ENCODE peak calls at places on chromosomes 3 and 15, in five cellular contexts. T is mesenchymal stem cell, V is SJSA1, A is lung, N is PC-3. Y is an unnamed sample.

GRCh38 chr3:190008432-190008831 is 112.3 kb downstream of the P3H2 start:
- DNase-seq in V (no peak), N (no peak), A (no peak), T (no peak), Y (no peak)

GRCh38 chr3:172808969-172809546 is 58.5 kb downstream of the ECT2 start:
- DNase-seq in T (peak), V (peak), N (peak), A (no peak), Y (no peak)

GRCh38 chr3:125478321-125478720 is 41.7 kb downstream of the SNX4 start:
- DNase-seq in A (no peak), T (peak), N (no peak), V (no peak), Y (no peak)

GRCh38 chr15:84001037-84001436 is 234.5 kb upstream of the GOLGA6L4 start:
- DNase-seq in T (no peak), N (no peak), A (no peak), V (no peak), Y (no peak)

GRCh38 chr3:58164916-58165821 is 45.6 kb downstream of the DNASE1L3 start:
- DNase-seq in V (no peak), N (no peak), A (no peak), T (no peak), Y (no peak)

GRCh38 chr15:73165844-73166243 is 113.6 kb downstream of the NEO1 start:
- DNase-seq in N (no peak), A (no peak), T (no peak), V (no peak), Y (no peak)

GRCh38 chr15:97947465-97948262 is 12.8 kb upstream of the ARRDC4 start:
- DNase-seq in A (no peak), N (no peak), V (no peak), T (no peak), Y (no peak)

GRCh38 chr3:87191175-87191574 is 35.9 kb upstream of the CHMP2B start:
- DNase-seq in V (no peak), N (no peak), A (no peak), T (no peak), Y (no peak)

GRCh38 chr3:195895078-195895899 is 13.1 kb downstream of the TNK2 start:
- DNase-seq in N (peak), T (peak), V (peak), A (no peak), Y (no peak)

GRCh38 chr3:60953406-60953805 is 297.8 kb downstream of the FHIT start:
- DNase-seq in A (no peak), N (peak), V (no peak), T (no peak), Y (no peak)

GRCh38 chr3:24550588-24550987 is 55.9 kb upstream of the THRB start:
- DNase-seq in V (no peak), A (no peak), N (peak), T (peak), Y (no peak)

GRCh38 chr15:75751901-75752300 is 39.3 kb upstream of the CSPG4 start:
- DNase-seq in A (no peak), N (no peak), V (no peak), T (no peak), Y (no peak)

GRCh38 chr15:82036461-82036860 is 9.4 kb downstream of the MEX3B start:
- DNase-seq in A (no peak), T (no peak), V (no peak), N (no peak), Y (no peak)

GRCh38 chr3:186511245-186511644 is 32.9 kb downstream of the CRYGS start:
- DNase-seq in V (no peak), A (no peak), T (no peak), N (no peak), Y (no peak)

GRCh38 chr3:196388946-196389345 is 43.3 kb downstream of the UBXN7 start:
- DNase-seq in V (no peak), A (no peak), T (no peak), N (no peak), Y (no peak)

GRCh38 chr3:125437631-125438435 is 62.7 kb upstream of the ZNF148 start:
- DNase-seq in A (peak), T (peak), V (peak), N (peak), Y (no peak)

GRCh38 chr3:77081240-77081661 is 41.4 kb downstream of the ROBO2 start:
- DNase-seq in A (peak), V (no peak), N (peak), T (no peak), Y (no peak)

GRCh38 chr3:81643721-81644120 is 117.7 kb downstream of the GBE1 start:
- DNase-seq in V (no peak), N (peak), A (no peak), T (peak), Y (no peak)

GRCh38 chr3:15579071-15579470 is 22.3 kb downstream of the HACL1 start:
- DNase-seq in N (no peak), V (peak), A (no peak), T (no peak), Y (no peak)

GRCh38 chr3:41117398-41117870 is 81.9 kb upstream of the CTNNB1 start:
- DNase-seq in N (peak), T (peak), V (peak), A (peak), Y (peak)

GRCh38 chr3:19907523-19907922 is 26.5 kb downstream of the EFHB start:
- DNase-seq in N (no peak), T (no peak), A (no peak), V (no peak), Y (no peak)

GRCh38 chr15:68990755-68991500 is 23.6 kb upstream of the NOX5 start:
- DNase-seq in T (no peak), N (no peak), V (no peak), A (peak), Y (no peak)

GRCh38 chr3:46102059-46102779 is 74.9 kb upstream of the XCR1 start:
- DNase-seq in V (no peak), T (no peak), N (no peak), A (no peak), Y (no peak)

GRCh38 chr3:41274944-41275668 is 75.8 kb downstream of the CTNNB1 start:
- DNase-seq in N (peak), V (peak), T (peak), A (no peak), Y (no peak)

GRCh38 chr15:69468241-69469121 is 15.9 kb downstream of the RPLP1 start:
- DNase-seq in N (peak), T (peak), A (peak), V (no peak), Y (no peak)

GRCh38 chr3:114770874-114771273 is 376.2 kb downstream of the ZBTB20 start:
- DNase-seq in A (no peak), N (peak), T (peak), V (no peak), Y (no peak)

GRCh38 chr15:98581715-98582114 is 66.6 kb upstream of the IGF1R start:
- DNase-seq in V (no peak), T (no peak), N (peak), A (no peak), Y (no peak)

GRCh38 chr3:57081173-57081572 is 20.7 kb downstream of the SPATA12 start:
- DNase-seq in N (no peak), V (no peak), T (no peak), A (no peak), Y (no peak)

GRCh38 chr3:121757087-121757811 is 7.7 kb upstream of the GOLGB1 start:
- DNase-seq in N (no peak), V (no peak), A (no peak), T (no peak), Y (no peak)

GRCh38 chr15:93081399-93081798 is 7.6 kb downstream of the RGMA start:
- DNase-seq in A (no peak), N (no peak), T (no peak), V (no peak), Y (no peak)

GRCh38 chr3:126516936-126517290 is 660 bp downstream of the UROC1 start:
- DNase-seq in N (no peak), A (no peak), V (no peak), T (no peak), Y (no peak)

GRCh38 chr3:62805578-62805977 is 69.6 kb downstream of the CADPS start:
- DNase-seq in A (no peak), V (no peak), N (no peak), T (no peak), Y (no peak)

GRCh38 chr3:60555704-60556340 is 695.4 kb downstream of the FHIT start:
- DNase-seq in N (peak), V (peak), T (peak), A (no peak), Y (no peak)

GRCh38 chr15:48361690-48362089 is 30.5 kb downstream of the DUT start:
- DNase-seq in A (no peak), N (no peak), T (no peak), V (peak), Y (no peak)

GRCh38 chr3:141271279-141272033 is 39.8 kb downstream of the PXYLP1 start:
- DNase-seq in V (no peak), A (no peak), T (no peak), N (no peak), Y (no peak)

GRCh38 chr3:37251993-37252392 is 77.6 kb upstream of the LRRFIP2 start:
- DNase-seq in N (no peak), T (no peak), A (no peak), V (no peak), Y (no peak)

GRCh38 chr15:77497108-77497737 is 76.5 kb downstream of the HMG20A start:
- DNase-seq in V (no peak), A (no peak), N (no peak), T (peak), Y (no peak)

GRCh38 chr3:149468504-149469212 is 5.8 kb upstream of the TM4SF4 start:
- DNase-seq in A (no peak), N (no peak), V (no peak), T (peak), Y (no peak)

GRCh38 chr3:125443923-125444322 is 68.8 kb upstream of the ZNF148 start:
- DNase-seq in V (peak), A (no peak), N (peak), T (peak), Y (no peak)

GRCh38 chr3:165513715-165514711 is 317.8 kb upstream of the SLITRK3 start:
- DNase-seq in N (no peak), V (no peak), A (no peak), T (no peak), Y (no peak)

GRCh38 chr3:64756587-64756986 is 68.8 kb upstream of the ADAMTS9 start:
- DNase-seq in V (no peak), T (no peak), N (no peak), A (no peak), Y (no peak)

GRCh38 chr3:64763980-64764379 is 76.2 kb upstream of the ADAMTS9 start:
- DNase-seq in A (no peak), V (no peak), T (no peak), N (no peak), Y (no peak)

GRCh38 chr3:64759811-64760210 is 72.0 kb upstream of the ADAMTS9 start:
- DNase-seq in N (no peak), T (peak), V (no peak), A (no peak), Y (no peak)

GRCh38 chr3:64761729-64762432 is 74.1 kb upstream of the ADAMTS9 start:
- DNase-seq in V (no peak), N (no peak), A (peak), T (no peak), Y (no peak)

DNA sequence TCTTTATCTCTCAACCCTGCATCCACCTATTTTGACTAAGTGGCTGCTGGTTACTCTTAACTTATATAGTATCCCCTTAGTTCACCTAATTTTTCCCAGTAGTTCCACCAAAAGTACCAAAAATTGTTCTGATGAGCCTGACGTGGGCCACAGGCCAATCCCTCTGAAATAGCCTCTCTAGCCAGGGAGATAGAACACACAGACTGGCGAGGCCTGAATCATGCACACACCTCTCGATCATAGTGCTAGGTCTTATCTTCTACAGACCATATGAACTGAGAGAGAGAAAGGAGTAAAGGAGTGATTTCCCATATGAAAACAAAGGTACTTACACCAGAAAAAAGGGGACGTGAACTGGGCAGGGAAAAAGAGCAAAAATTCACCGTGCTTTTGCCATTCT is 72.5 kb upstream of the ADAMTS9 start:
- DNase-seq in N (no peak), T (no peak), V (no peak), A (no peak), Y (no peak)
- H3K27ac ChIP-seq in N (no peak), T (no peak), V (no peak), A (peak), Y (no peak)

GRCh38 chr15:44775923-44776322 is 39.6 kb downstream of the TRIM69 start:
- DNase-seq in T (peak), N (no peak), V (no peak), A (no peak), Y (peak)
- H3K27ac ChIP-seq in T (no peak), N (no peak), V (no peak), A (no peak), Y (peak)

GRCh38 chr3:123641084-123641462 is 56.2 kb upstream of the HACD2 start:
- DNase-seq in N (no peak), T (no peak), V (no peak), A (no peak), Y (no peak)

GRCh38 chr3:123638936-123639680 is 54.3 kb upstream of the HACD2 start:
- DNase-seq in T (no peak), V (no peak), A (no peak), N (no peak), Y (no peak)

GRCh38 chr3:123642182-123642956 is 57.5 kb upstream of the HACD2 start:
- DNase-seq in V (peak), T (peak), N (peak), A (peak), Y (no peak)

GRCh38 chr3:123641505-123641904 is 56.7 kb upstream of the HACD2 start:
- DNase-seq in A (no peak), T (no peak), N (no peak), V (no peak), Y (no peak)

DNA sequence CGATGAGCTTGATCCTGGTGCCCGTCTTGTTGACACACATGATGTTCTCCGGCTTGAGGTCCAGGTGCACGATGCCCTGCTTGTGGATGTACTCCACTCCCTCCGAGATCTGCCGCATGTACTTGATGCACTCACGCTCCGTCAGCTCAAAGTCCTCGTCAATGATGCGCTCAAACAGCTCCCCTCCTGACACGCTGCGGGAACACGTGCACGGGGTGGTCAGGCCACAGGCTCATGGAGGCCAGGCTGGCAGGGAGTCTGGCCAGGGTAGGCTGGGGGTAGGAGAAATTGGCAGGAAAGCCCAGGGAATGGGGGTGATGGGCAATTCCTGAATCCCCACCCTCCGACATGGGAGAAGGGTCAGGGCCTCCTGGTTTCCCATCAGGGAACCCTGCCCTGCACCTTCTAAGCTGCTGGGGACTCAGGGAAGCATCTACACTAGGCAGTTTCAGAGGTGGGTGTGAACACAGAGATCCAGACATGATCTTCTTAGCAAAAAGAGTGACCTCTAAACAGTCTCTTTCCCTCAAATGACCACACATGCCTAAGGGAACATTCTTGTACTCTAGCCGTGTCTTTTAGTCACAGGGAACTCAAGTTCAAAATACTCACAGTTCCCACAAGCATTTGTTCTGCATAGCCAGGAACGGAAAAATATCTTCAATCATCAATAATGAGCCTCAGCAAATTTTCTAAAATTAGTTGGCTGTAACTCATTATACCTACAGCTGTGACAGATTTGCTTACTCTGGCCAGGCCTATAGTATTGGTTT is 55.6 kb upstream of the HACD2 start:
- DNase-seq in V (no peak), A (no peak), T (peak), N (no peak), Y (no peak)
- H3K27ac ChIP-seq in V (no peak), A (no peak), T (no peak), N (no peak), Y (no peak)

GRCh38 chr15:71097890-71098289 is 17.4 kb upstream of the THSD4 start:
- DNase-seq in T (no peak), A (no peak), N (no peak), V (no peak), Y (no peak)
- H3K27ac ChIP-seq in T (no peak), A (no peak), N (no peak), V (no peak), Y (no peak)

DNA sequence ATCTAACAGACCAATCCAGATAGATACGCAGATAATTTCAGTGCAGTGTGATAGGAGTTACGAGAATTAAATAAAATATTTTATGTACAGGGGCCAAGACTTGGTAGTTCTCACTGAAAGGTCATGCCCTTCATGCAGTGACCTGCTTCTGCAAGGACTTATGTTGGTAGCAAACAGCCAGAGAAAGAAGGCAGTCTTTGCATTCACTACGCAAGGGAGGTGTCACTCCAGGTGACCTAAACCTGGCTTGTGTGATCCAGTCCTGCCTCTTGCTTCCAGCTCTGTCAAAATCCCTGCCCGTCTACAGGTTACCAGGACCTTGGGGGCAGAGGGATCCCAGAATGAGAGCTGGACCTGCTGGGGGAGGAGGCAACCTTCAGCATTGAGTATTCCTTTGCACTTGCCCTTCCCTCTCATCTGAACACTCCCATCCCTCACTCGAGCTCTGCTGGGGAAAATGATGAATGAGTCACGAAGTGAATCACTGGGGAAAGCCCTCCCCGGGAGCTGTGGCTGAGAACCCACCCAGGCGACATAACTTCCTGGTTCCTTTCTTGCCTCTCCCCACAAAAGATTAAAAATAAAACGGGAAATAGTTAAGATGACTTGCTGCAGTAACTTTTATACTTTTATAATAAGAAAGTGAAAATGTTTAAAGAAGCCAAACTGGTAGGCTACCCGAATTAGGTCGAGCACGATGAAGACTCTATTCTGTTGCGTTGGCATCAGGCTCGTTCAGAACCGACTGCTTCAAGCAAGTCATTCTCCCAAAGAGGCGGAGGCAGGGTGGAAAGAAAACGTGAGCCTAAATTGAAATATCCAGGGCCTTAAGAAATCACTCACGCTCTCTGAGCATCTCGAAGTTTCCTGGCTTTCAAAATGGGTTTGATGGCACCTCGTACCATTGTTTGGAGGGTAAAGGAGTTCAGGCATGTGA is 216.1 kb downstream of the SLCO3A1 start:
- DNase-seq in A (peak), N (peak), V (peak), T (peak), Y (peak)
- H3K27ac ChIP-seq in A (peak), N (no peak), V (peak), T (no peak), Y (peak)

GRCh38 chr3:170033489-170033888 is 4.3 kb upstream of the GPR160 start:
- DNase-seq in T (no peak), A (no peak), V (no peak), N (no peak), Y (no peak)
- H3K27ac ChIP-seq in T (no peak), A (no peak), V (no peak), N (no peak), Y (no peak)

GRCh38 chr3:48960841-48961413 is 29.1 kb upstream of the P4HTM start:
- DNase-seq in V (no peak), A (no peak), N (no peak), T (peak), Y (no peak)
- H3K27ac ChIP-seq in V (no peak), A (no peak), N (no peak), T (no peak), Y (no peak)

GRCh38 chr3:64053581-64053980 is 30.3 kb upstream of the PSMD6 start:
- DNase-seq in V (no peak), A (no peak), T (no peak), N (no peak), Y (no peak)
- H3K27ac ChIP-seq in V (no peak), A (no peak), T (no peak), N (peak), Y (no peak)